ENCODE peak calls at places on chromosome 7, in ten cellular contexts. U is stomach, N is cardiac muscle cell, C is hepatocyte, S is A549, A is tibial nerve, Z is AG10803, W is progenitor cell of endocrine pancreas, H is H9, F is SK-N-SH. X is an unnamed sample.
A peak's percentile ranks its signal among the peaks of the same experiment; 100 is the strongest.

GRCh38 chr7:156897673-156898072 is 4.7 kb upstream of the LMBR1 start:
- DNase-seq in U (no peak), N (peak; percentile 35), C (no peak), S (peak; percentile 61), A (no peak), Z (peak; percentile 65), W (no peak), H (no peak), F (no peak), X (peak; percentile 50)

GRCh38 chr7:92834661-92835139 is 1.7 kb downstream of the CDK6 start:
- DNase-seq in U (peak; percentile 41), N (peak; percentile 15), C (peak; percentile 44), S (no peak), A (peak; percentile 21), Z (no peak), W (peak; percentile 14), H (peak; percentile 59), F (peak; percentile 62), X (peak; percentile 73)

GRCh38 chr7:86645676-86646276 is 2.1 kb downstream of the GRM3 start:
- DNase-seq in U (no peak), N (no peak), C (no peak), S (no peak), A (no peak), Z (no peak), W (no peak), H (no peak), F (peak; percentile 8), X (no peak)

GRCh38 chr7:50793115-50793946 is 10.6 kb upstream of the GRB10 start:
- DNase-seq in U (peak; percentile 70), N (peak; percentile 76), C (peak; percentile 84), S (peak; percentile 63), A (peak; percentile 33), Z (peak; percentile 56), W (peak; percentile 25), H (peak; percentile 62), F (peak; percentile 67), X (no peak)

GRCh38 chr7:112112822-112113255 is 93.4 kb downstream of the DOCK4 start:
- DNase-seq in U (no peak), N (peak; percentile 86), C (no peak), S (no peak), A (peak; percentile 61), Z (peak; percentile 71), W (no peak), H (no peak), F (no peak), X (no peak)

GRCh38 chr7:47045592-47045991 is 536.3 kb downstream of the TNS3 start:
- DNase-seq in U (no peak), N (peak; percentile 76), C (no peak), S (no peak), A (no peak), Z (peak; percentile 50), W (no peak), H (no peak), F (no peak), X (no peak)

GRCh38 chr7:139990142-139990535 is 72.6 kb downstream of the PARP12 start:
- DNase-seq in U (no peak), N (no peak), C (no peak), S (no peak), A (no peak), Z (no peak), W (no peak), H (no peak), F (no peak), X (no peak)

GRCh38 chr7:93944673-93945072 is 23.1 kb downstream of the GNG11 start:
- DNase-seq in U (no peak), N (peak; percentile 68), C (no peak), S (no peak), A (no peak), Z (peak; percentile 66), W (no peak), H (no peak), F (peak; percentile 52), X (no peak)

GRCh38 chr7:18468794-18469193 is 26.8 kb upstream of the HDAC9 start:
- DNase-seq in U (no peak), N (no peak), C (no peak), S (no peak), A (no peak), Z (no peak), W (no peak), H (no peak), F (no peak), X (no peak)

GRCh38 chr7:131027287-131027773 is 293.3 kb upstream of the KLF14 start:
- DNase-seq in U (no peak), N (peak; percentile 72), C (peak; percentile 38), S (no peak), A (peak; percentile 41), Z (peak; percentile 99), W (no peak), H (no peak), F (peak; percentile 65), X (no peak)

GRCh38 chr7:55794527-55794926 is 68.0 kb downstream of the SEPTIN14 start:
- DNase-seq in U (no peak), N (no peak), C (no peak), S (peak; percentile 7), A (no peak), Z (no peak), W (no peak), H (no peak), F (no peak), X (no peak)

GRCh38 chr7:147013820-147014219 is 897.2 kb downstream of the CNTNAP2 start:
- DNase-seq in U (no peak), N (peak; percentile 64), C (no peak), S (no peak), A (no peak), Z (peak; percentile 22), W (no peak), H (no peak), F (no peak), X (no peak)

GRCh38 chr7:147015999-147016398 is 899.4 kb downstream of the CNTNAP2 start:
- DNase-seq in U (no peak), N (no peak), C (no peak), S (no peak), A (no peak), Z (no peak), W (no peak), H (no peak), F (no peak), X (no peak)

GRCh38 chr7:147012670-147013069 is 896.1 kb downstream of the CNTNAP2 start:
- DNase-seq in U (no peak), N (no peak), C (no peak), S (no peak), A (no peak), Z (no peak), W (no peak), H (no peak), F (no peak), X (no peak)

DNA sequence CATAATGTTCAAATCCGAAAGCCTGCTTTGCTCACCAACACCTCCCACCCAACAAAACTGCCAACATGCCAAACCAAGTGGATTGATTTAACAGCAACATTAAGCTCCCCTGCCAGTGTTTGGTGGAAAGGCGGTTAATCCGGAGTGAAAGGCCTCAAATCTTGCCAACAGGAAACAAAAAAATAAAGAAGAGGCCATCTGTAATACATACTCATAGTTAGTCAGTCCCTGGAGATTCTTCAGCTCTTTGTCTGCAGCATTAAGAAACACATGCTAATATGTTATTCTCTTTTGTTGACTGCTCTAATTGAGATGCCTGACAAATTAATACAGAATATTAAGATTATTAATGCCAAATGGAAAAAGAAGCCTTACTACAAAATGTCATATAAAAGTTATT is 898.0 kb downstream of the CNTNAP2 start:
- DNase-seq in U (no peak), N (peak; percentile 12), C (no peak), S (no peak), A (no peak), Z (no peak), W (no peak), H (no peak), F (no peak), X (no peak)
- TF ChIP-seq CTCF in U (no peak), N (no peak), C (no peak), S (no peak), A (no peak), Z (no peak), W (no peak), H (no peak), F (no peak), X (no peak)

DNA sequence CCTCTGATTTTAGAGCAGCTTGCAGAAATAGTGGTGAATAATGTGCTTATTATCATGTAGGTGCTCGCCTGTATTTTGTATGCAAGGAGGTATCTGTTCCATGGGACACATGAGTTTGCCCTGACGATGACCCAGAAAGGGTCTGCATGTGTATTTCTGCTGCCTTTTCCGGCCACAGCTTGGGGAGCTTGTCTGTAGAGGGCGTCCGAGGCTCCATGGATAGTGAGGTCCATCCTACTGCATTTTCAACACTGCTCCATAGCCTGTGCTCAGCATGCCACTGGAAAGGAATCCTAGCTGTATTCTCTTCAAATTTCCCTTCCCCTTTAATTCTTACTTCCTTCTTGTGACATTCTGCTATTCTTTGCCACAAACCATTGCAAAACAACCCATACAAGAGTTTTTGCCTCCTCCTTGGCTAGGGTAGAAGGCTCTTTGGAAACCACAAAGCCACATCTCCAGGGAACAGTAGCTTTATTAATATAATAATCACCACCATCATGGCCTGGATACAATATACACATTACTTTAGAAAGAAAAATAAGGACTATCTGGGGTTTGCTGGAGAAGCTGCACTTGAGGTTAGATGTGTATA is 127.7 kb downstream of the DYNC1I1 start:
- DNase-seq in U (no peak), N (no peak), C (no peak), S (peak; percentile 14), A (no peak), Z (no peak), W (no peak), H (peak; percentile 55), F (no peak), X (no peak)
- TF ChIP-seq CTCF in U (no peak), N (no peak), C (no peak), S (no peak), A (no peak), Z (no peak), W (peak; percentile 19), H (peak; percentile 57), F (no peak), X (peak; percentile 28)

DNA sequence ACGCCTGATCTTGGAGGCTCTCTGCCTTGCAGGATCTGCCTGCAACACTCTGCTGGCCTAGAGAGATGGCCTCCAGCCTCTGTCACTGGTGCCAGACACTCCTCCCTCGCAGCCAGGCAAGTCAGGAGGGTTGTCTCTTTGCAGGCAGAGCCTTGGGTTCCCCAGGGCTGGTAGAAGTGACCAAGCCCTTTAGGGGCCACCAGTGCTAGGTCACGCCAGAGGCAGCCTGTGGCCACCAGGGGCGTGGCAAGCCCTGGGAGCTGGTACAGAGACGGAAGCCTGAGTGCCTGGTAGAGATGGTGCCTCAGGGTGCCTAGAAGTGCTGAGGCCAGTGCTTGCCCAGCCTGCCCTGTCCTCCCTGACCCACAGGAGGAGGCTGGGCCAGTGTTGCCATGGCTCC is 9.1 kb downstream of the ADCYAP1R1 start:
- DNase-seq in U (no peak), N (no peak), C (no peak), S (peak; percentile 9), A (no peak), Z (no peak), W (no peak), H (peak; percentile 57), F (peak; percentile 57), X (no peak)
- TF ChIP-seq CTCF in U (no peak), N (no peak), C (no peak), S (no peak), A (peak; percentile 7), Z (no peak), W (peak; percentile 34), H (peak; percentile 54), F (no peak), X (peak; percentile 39)

DNA sequence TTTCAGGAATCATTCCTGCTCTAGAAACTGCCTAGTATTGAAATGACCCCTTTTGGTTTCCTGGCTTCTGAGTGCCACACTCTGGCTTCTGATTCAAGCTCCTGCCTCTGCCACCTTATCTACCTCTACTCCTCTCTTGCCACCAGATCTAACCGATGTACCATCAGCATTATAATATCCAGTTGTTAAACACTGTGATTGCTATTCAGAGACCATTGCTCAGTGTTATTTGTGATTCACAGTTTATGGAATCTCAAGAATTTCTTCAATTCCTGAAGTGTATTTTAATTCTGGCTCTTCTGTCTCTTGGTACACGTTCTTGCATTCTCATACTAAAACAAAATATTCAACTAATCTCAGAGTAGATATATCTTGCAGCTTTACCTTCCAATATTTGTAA is 88.7 kb downstream of the DYNC1I1 start:
- DNase-seq in U (no peak), N (no peak), C (no peak), S (no peak), A (no peak), Z (peak; percentile 46), W (no peak), H (no peak), F (no peak), X (no peak)
- TF ChIP-seq CTCF in U (no peak), N (no peak), C (no peak), S (no peak), A (no peak), Z (no peak), W (no peak), H (no peak), F (no peak), X (no peak)

X was measured in type B pancreatic cell.